ENCODE peak calls at places on chromosome 5, in four cellular contexts. One of them, this sample, is unnamed.

GRCh38 chr5:171464829-171465228 is 45.4 kb downstream of the FGF18 start:
- DNase-seq in T-helper 2 cell: no peak
- DNase-seq in astrocyte of the spinal cord: no peak
- DNase-seq in LoVo: no peak
- DNase-seq in this sample: no peak

GRCh38 chr5:132470596-132470995 is 20.0 kb downstream of the IRF1 start:
- DNase-seq in T-helper 2 cell: no peak
- DNase-seq in LoVo: no peak
- DNase-seq in astrocyte of the spinal cord: no peak
- DNase-seq in this sample: no peak

GRCh38 chr5:10565785-10566506 is 2.1 kb downstream of the ANKRD33B start:
- DNase-seq in LoVo: no peak
- DNase-seq in T-helper 2 cell: no peak
- DNase-seq in astrocyte of the spinal cord: no peak
- DNase-seq in this sample: no peak

GRCh38 chr5:72815580-72816296 is 723 bp upstream of the TNPO1 start:
- DNase-seq in astrocyte of the spinal cord: peak; percentile 70
- DNase-seq in T-helper 2 cell: no peak
- DNase-seq in LoVo: peak; percentile 4
- DNase-seq in this sample: no peak

GRCh38 chr5:111121926-111122325 is 29.8 kb downstream of the WDR36 start:
- DNase-seq in astrocyte of the spinal cord: no peak
- DNase-seq in T-helper 2 cell: no peak
- DNase-seq in LoVo: no peak
- DNase-seq in this sample: no peak

GRCh38 chr5:112878760-112879159 is 17.7 kb downstream of the SRP19 start:
- DNase-seq in LoVo: peak; percentile 23
- DNase-seq in astrocyte of the spinal cord: peak; percentile 22
- DNase-seq in T-helper 2 cell: peak; percentile 27
- DNase-seq in this sample: no peak

GRCh38 chr5:135332519-135333150 is 66.4 kb downstream of the MACROH2A1 start:
- DNase-seq in astrocyte of the spinal cord: peak; percentile 71
- DNase-seq in LoVo: peak; percentile 27
- DNase-seq in T-helper 2 cell: no peak
- DNase-seq in this sample: no peak

GRCh38 chr5:150137168-150137957 is 18.3 kb downstream of the PDGFRB start:
- DNase-seq in T-helper 2 cell: no peak
- DNase-seq in astrocyte of the spinal cord: peak; percentile 75
- DNase-seq in LoVo: no peak
- DNase-seq in this sample: no peak

GRCh38 chr5:160434022-160434531 is 12.4 kb downstream of the PTTG1 start:
- DNase-seq in T-helper 2 cell: no peak
- DNase-seq in LoVo: no peak
- DNase-seq in astrocyte of the spinal cord: no peak
- DNase-seq in this sample: peak; percentile 59

GRCh38 chr5:144698454-144698853 is 527.8 kb downstream of the KCTD16 start:
- DNase-seq in T-helper 2 cell: no peak
- DNase-seq in astrocyte of the spinal cord: no peak
- DNase-seq in LoVo: no peak
- DNase-seq in this sample: no peak

GRCh38 chr5:89377752-89378455 is 494.9 kb upstream of the MEF2C start:
- DNase-seq in T-helper 2 cell: no peak
- DNase-seq in LoVo: no peak
- DNase-seq in astrocyte of the spinal cord: no peak
- DNase-seq in this sample: no peak

GRCh38 chr5:88190106-88190834 is 78.4 kb downstream of the TMEM161B start:
- DNase-seq in LoVo: no peak
- DNase-seq in T-helper 2 cell: no peak
- DNase-seq in astrocyte of the spinal cord: no peak
- DNase-seq in this sample: no peak

GRCh38 chr5:5303242-5303641 is 119.2 kb upstream of the ICE1 start:
- DNase-seq in astrocyte of the spinal cord: no peak
- DNase-seq in LoVo: no peak
- DNase-seq in T-helper 2 cell: no peak
- DNase-seq in this sample: no peak

GRCh38 chr5:16855475-16855874 is 80.6 kb downstream of the MYO10 start:
- DNase-seq in T-helper 2 cell: no peak
- DNase-seq in astrocyte of the spinal cord: no peak
- DNase-seq in LoVo: no peak
- DNase-seq in this sample: no peak

GRCh38 chr5:32100903-32101302 is 73.2 kb downstream of the GOLPH3 start:
- DNase-seq in LoVo: no peak
- DNase-seq in T-helper 2 cell: no peak
- DNase-seq in astrocyte of the spinal cord: no peak
- DNase-seq in this sample: no peak

GRCh38 chr5:37840036-37840909 is at the start of gene GDNF:
- DNase-seq in astrocyte of the spinal cord: peak; percentile 62
- DNase-seq in T-helper 2 cell: no peak
- DNase-seq in LoVo: no peak
- DNase-seq in this sample: no peak

GRCh38 chr5:14400085-14400484 is 181.5 kb upstream of the OTULINL start:
- DNase-seq in LoVo: no peak
- DNase-seq in astrocyte of the spinal cord: peak; percentile 78
- DNase-seq in T-helper 2 cell: no peak
- DNase-seq in this sample: no peak

GRCh38 chr5:109691248-109691574 is 1.5 kb downstream of the MAN2A1 start:
- DNase-seq in LoVo: no peak
- DNase-seq in astrocyte of the spinal cord: no peak
- DNase-seq in T-helper 2 cell: no peak
- DNase-seq in this sample: no peak

GRCh38 chr5:75601567-75601966 is 9.7 kb upstream of the ANKDD1B start:
- DNase-seq in LoVo: no peak
- DNase-seq in T-helper 2 cell: no peak
- DNase-seq in astrocyte of the spinal cord: no peak
- DNase-seq in this sample: no peak

GRCh38 chr5:82561786-82562185 is 283.6 kb upstream of the RPS23 start:
- DNase-seq in T-helper 2 cell: no peak
- DNase-seq in LoVo: no peak
- DNase-seq in astrocyte of the spinal cord: no peak
- DNase-seq in this sample: no peak

GRCh38 chr5:167639213-167639612 is 652.2 kb upstream of the WWC1 start:
- DNase-seq in LoVo: no peak
- DNase-seq in T-helper 2 cell: no peak
- DNase-seq in astrocyte of the spinal cord: peak; percentile 57
- DNase-seq in this sample: no peak

GRCh38 chr5:65459995-65460394 is 21.7 kb downstream of the ADAMTS6 start:
- DNase-seq in astrocyte of the spinal cord: no peak
- DNase-seq in LoVo: no peak
- DNase-seq in T-helper 2 cell: no peak
- DNase-seq in this sample: no peak

GRCh38 chr5:34503379-34504346 is 152.5 kb upstream of the RAI14 start:
- DNase-seq in LoVo: no peak
- DNase-seq in T-helper 2 cell: no peak
- DNase-seq in astrocyte of the spinal cord: no peak
- DNase-seq in this sample: no peak

GRCh38 chr5:90285581-90285980 is 124.0 kb downstream of the CETN3 start:
- DNase-seq in LoVo: no peak
- DNase-seq in astrocyte of the spinal cord: no peak
- DNase-seq in T-helper 2 cell: no peak
- DNase-seq in this sample: no peak

GRCh38 chr5:173812811-173813550 is 75.2 kb upstream of the CPEB4 start:
- DNase-seq in T-helper 2 cell: no peak
- DNase-seq in astrocyte of the spinal cord: no peak
- DNase-seq in LoVo: no peak
- DNase-seq in this sample: no peak

GRCh38 chr5:140882591-140882899 is 621 bp downstream of the PCDHA13 start:
- DNase-seq in LoVo: no peak
- DNase-seq in astrocyte of the spinal cord: no peak
- DNase-seq in T-helper 2 cell: no peak
- DNase-seq in this sample: no peak

GRCh38 chr5:39256472-39256871 is 37.1 kb upstream of the FYB1 start:
- DNase-seq in LoVo: peak; percentile 22
- DNase-seq in astrocyte of the spinal cord: peak; percentile 58
- DNase-seq in T-helper 2 cell: no peak
- DNase-seq in this sample: no peak

GRCh38 chr5:175712313-175712680 is 54.4 kb downstream of the HRH2 start:
- DNase-seq in LoVo: no peak
- DNase-seq in astrocyte of the spinal cord: no peak
- DNase-seq in T-helper 2 cell: no peak
- DNase-seq in this sample: no peak

GRCh38 chr5:173963107-173963506 is 25.9 kb upstream of the C5orf47 start:
- DNase-seq in astrocyte of the spinal cord: peak; percentile 73
- DNase-seq in LoVo: no peak
- DNase-seq in T-helper 2 cell: no peak
- DNase-seq in this sample: no peak

GRCh38 chr5:128920345-128921215 is 44.7 kb upstream of the SLC27A6 start:
- DNase-seq in LoVo: peak; percentile 11
- DNase-seq in astrocyte of the spinal cord: peak; percentile 60
- DNase-seq in T-helper 2 cell: no peak
- DNase-seq in this sample: no peak

GRCh38 chr5:761206-761771 is 23.2 kb downstream of the ZDHHC11B start:
- DNase-seq in LoVo: no peak
- DNase-seq in astrocyte of the spinal cord: no peak
- DNase-seq in T-helper 2 cell: no peak
- DNase-seq in this sample: peak; percentile 7

GRCh38 chr5:63963080-63963735 is 963 bp upstream of the HTR1A start:
- DNase-seq in T-helper 2 cell: no peak
- DNase-seq in LoVo: peak; percentile 68
- DNase-seq in astrocyte of the spinal cord: peak; percentile 62
- DNase-seq in this sample: no peak

GRCh38 chr5:125412051-125412560 is 665.7 kb upstream of the ZNF608 start:
- DNase-seq in astrocyte of the spinal cord: peak; percentile 44
- DNase-seq in LoVo: no peak
- DNase-seq in T-helper 2 cell: no peak
- DNase-seq in this sample: no peak